ENCODE peak calls at places on chromosomes 6 and 20, in six cellular contexts. E is HCT116, I is K562, L is GM12878, N is HepG2, P is SK-N-SH. F is an unnamed sample.

GRCh38 chr6:158863646-158864045 is 44.5 kb upstream of the EZR start:
- DNase-seq in E (no peak), I (no peak), L (no peak), N (no peak), P (no peak), F (no peak)

GRCh38 chr6:157558049-157558448 is 177.1 kb downstream of the ZDHHC14 start:
- DNase-seq in E (no peak), I (no peak), L (no peak), N (no peak), P (no peak), F (no peak)

GRCh38 chr6:16691328-16691727 is 69.9 kb downstream of the ATXN1 start:
- DNase-seq in E (no peak), I (no peak), L (no peak), N (no peak), P (no peak), F (no peak)

GRCh38 chr6:100455230-100456124 is 9.2 kb downstream of the SIM1 start:
- DNase-seq in E (no peak), I (no peak), L (no peak), N (no peak), P (no peak), F (no peak)

GRCh38 chr6:145006914-145007313 is 721.8 kb downstream of the UTRN start:
- DNase-seq in E (no peak), I (no peak), L (no peak), N (no peak), P (no peak), F (no peak)

GRCh38 chr6:154888896-154889295 is 106.2 kb upstream of the TIAM2 start:
- DNase-seq in E (no peak), I (no peak), L (no peak), N (no peak), P (no peak), F (no peak)

GRCh38 chr6:80425089-80425823 is 318.8 kb downstream of the BCKDHB start:
- DNase-seq in E (no peak), I (no peak), L (no peak), N (no peak), P (no peak), F (no peak)

GRCh38 chr20:4065405-4065841 is 50.1 kb upstream of the RNF24 start:
- DNase-seq in E (no peak), I (no peak), L (no peak), N (no peak), P (no peak), F (no peak)

GRCh38 chr20:59948828-59949720 is 8.9 kb downstream of the FAM217B start:
- DNase-seq in E (peak; percentile 29), I (no peak), L (no peak), N (peak; percentile 63), P (peak; percentile 44), F (no peak)

GRCh38 chr6:18215436-18215835 is 48.9 kb downstream of the DEK start:
- DNase-seq in E (no peak), I (no peak), L (no peak), N (no peak), P (no peak), F (no peak)

GRCh38 chr20:42218566-42218965 is 600.4 kb upstream of the CHD6 start:
- DNase-seq in E (no peak), I (no peak), L (no peak), N (no peak), P (peak; percentile 30), F (no peak)

GRCh38 chr20:8749986-8750385 is 318.9 kb upstream of the PLCB4 start:
- DNase-seq in E (no peak), I (no peak), L (no peak), N (no peak), P (no peak), F (no peak)

GRCh38 chr6:52541135-52541534 is 35.7 kb downstream of the TRAM2 start:
- DNase-seq in E (no peak), I (no peak), L (no peak), N (no peak), P (no peak), F (no peak)

GRCh38 chr6:21527731-21528130 is 65.8 kb upstream of the SOX4 start:
- DNase-seq in E (no peak), I (no peak), L (no peak), N (no peak), P (no peak), F (no peak)

DNA sequence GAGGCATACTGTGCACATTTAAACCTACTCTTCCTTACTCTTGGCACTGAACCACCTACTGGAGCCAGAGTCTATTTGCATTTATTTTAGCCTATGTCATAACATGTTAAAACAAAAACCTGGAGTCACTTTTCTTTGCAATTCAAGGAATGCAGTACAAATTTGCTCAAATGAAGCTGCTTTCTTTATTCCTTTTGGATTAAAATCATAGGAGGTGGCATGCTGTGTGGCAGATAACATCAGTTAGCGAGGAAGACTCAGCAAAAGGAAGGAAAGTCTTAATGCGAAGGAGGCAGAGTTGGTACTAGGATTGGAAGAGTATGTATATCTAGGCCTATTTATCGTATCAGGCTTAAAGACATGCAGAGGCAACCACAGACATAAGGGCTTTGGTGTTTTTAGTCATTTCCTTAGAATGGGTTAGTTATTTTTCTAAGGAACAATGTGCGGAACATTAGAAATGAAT is 92.9 kb downstream of the SAMD3 start:
- DNase-seq in E (no peak), I (no peak), L (no peak), N (no peak), P (no peak), F (no peak)
- TF ChIP-seq POLR2AphosphoS5 in E (no peak), I (no peak), L (no peak), N (no peak), P (no peak), F (no peak)

DNA sequence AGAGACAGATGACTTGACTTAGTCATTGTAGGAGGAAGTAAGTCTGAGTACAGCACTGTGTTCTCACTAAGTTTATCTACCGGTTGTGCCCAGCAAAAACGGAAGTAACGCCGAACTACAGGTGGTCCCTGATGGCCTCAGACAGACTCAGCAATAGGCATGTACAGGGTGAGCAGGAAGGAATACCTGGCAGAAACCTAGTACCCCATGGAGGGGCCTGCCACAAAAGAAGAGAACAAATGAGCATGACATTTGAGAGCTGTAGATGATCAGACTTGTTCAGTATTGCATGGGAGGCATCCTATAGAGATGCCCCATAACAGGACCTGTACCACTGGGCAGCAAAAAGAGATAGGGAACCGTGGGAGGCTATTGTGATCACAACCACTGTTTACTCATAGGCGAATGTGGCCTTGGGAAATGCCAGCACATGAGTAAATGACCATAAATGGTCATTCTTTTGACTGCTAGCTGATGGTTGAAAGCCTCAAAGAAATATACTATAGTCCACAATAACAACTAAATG is 106.4 kb upstream of the TAB2 start:
- DNase-seq in E (no peak), I (no peak), L (no peak), N (peak; percentile 35), P (no peak), F (no peak)
- TF ChIP-seq SIN3A in E (no peak), I (no peak), L (no peak), N (no peak), P (no peak), F (no peak)

GRCh38 chr6:69957990-69958559 is 91.7 kb downstream of the COL19A1 start:
- DNase-seq in E (no peak), I (no peak), L (no peak), N (no peak), P (no peak), F (no peak)
- TF ChIP-seq REST in E (no peak), I (no peak), L (no peak), N (no peak), P (no peak), F (no peak)

GRCh38 chr6:166662690-166663089 is 35.6 kb upstream of the RPS6KA2 start:
- DNase-seq in E (no peak), I (no peak), L (no peak), N (no peak), P (no peak), F (no peak)

GRCh38 chr6:166660157-166660686 is 33.2 kb upstream of the RPS6KA2 start:
- DNase-seq in E (no peak), I (no peak), L (no peak), N (peak; percentile 13), P (no peak), F (no peak)

GRCh38 chr6:166661329-166661728 is 34.3 kb upstream of the RPS6KA2 start:
- DNase-seq in E (no peak), I (no peak), L (no peak), N (no peak), P (no peak), F (no peak)

GRCh38 chr6:166663568-166663967 is 36.5 kb upstream of the RPS6KA2 start:
- DNase-seq in E (no peak), I (no peak), L (no peak), N (no peak), P (no peak), F (no peak)

DNA sequence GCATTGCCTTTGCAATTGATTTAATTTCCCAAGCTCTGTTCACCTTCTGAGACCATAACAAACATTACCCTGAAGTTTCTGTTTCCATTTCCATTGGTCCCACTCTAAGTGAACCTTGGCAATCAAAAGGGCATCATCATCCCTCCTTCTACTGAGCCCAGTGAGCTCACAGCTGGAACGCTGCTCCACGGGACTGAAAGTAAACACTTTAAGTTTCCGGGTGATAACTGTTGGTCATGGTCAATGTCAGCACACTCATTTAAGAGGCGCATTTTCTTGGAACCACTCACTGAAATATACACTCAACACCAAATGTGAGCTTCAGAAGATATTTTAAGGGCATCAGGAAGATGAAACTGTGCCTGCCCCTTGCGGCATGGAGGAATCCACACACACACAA is 37.1 kb upstream of the RPS6KA2 start:
- DNase-seq in E (no peak), I (no peak), L (no peak), N (no peak), P (no peak), F (no peak)
- TF ChIP-seq POLR2AphosphoS5 in E (no peak), I (no peak), L (no peak), N (no peak), P (no peak), F (no peak)

F was measured in Panc1.